ENCODE peak calls at places on chromosomes 12 and 14, in six cellular contexts. One of them, this sample, is unnamed.
A peak's percentile ranks its signal among the peaks of the same experiment; 100 is the strongest.

GRCh38 chr12:110135012-110135411 is 10.9 kb downstream of the IFT81 start:
- DNase-seq in lung: no peak
- DNase-seq in transverse colon: no peak
- DNase-seq in HFFc6: peak; percentile 60
- DNase-seq in cardiac muscle cell: peak; percentile 8
- DNase-seq in ascending aorta: no peak
- DNase-seq in this sample: no peak

GRCh38 chr12:26268841-26269553 is 73.6 kb downstream of the SSPN start:
- DNase-seq in ascending aorta: no peak
- DNase-seq in cardiac muscle cell: no peak
- DNase-seq in lung: no peak
- DNase-seq in HFFc6: no peak
- DNase-seq in transverse colon: no peak
- DNase-seq in this sample: no peak

GRCh38 chr12:71691504-71692129 is 5.7 kb downstream of the TMEM19 start:
- DNase-seq in HFFc6: no peak
- DNase-seq in lung: no peak
- DNase-seq in cardiac muscle cell: no peak
- DNase-seq in transverse colon: peak; percentile 37
- DNase-seq in ascending aorta: no peak
- DNase-seq in this sample: no peak

GRCh38 chr14:102930138-102930752 is 7.8 kb downstream of the AMN start:
- DNase-seq in lung: no peak
- DNase-seq in HFFc6: no peak
- DNase-seq in ascending aorta: no peak
- DNase-seq in cardiac muscle cell: peak; percentile 48
- DNase-seq in transverse colon: peak; percentile 39
- DNase-seq in this sample: no peak

GRCh38 chr14:96245710-96246534 is 10.1 kb upstream of the BDKRB1 start:
- DNase-seq in cardiac muscle cell: no peak
- DNase-seq in HFFc6: peak; percentile 33
- DNase-seq in ascending aorta: no peak
- DNase-seq in lung: no peak
- DNase-seq in transverse colon: no peak
- DNase-seq in this sample: no peak

GRCh38 chr14:91048676-91049075 is 11.8 kb downstream of the RPS6KA5 start:
- DNase-seq in ascending aorta: no peak
- DNase-seq in HFFc6: no peak
- DNase-seq in lung: no peak
- DNase-seq in transverse colon: no peak
- DNase-seq in cardiac muscle cell: no peak
- DNase-seq in this sample: no peak

GRCh38 chr12:119075918-119076317 is 94.6 kb downstream of the SRRM4 start:
- DNase-seq in ascending aorta: no peak
- DNase-seq in lung: no peak
- DNase-seq in transverse colon: no peak
- DNase-seq in HFFc6: no peak
- DNase-seq in cardiac muscle cell: no peak
- DNase-seq in this sample: no peak

GRCh38 chr12:27338473-27338872 is 5.8 kb downstream of the BMAL2 start:
- DNase-seq in ascending aorta: no peak
- DNase-seq in cardiac muscle cell: no peak
- DNase-seq in lung: no peak
- DNase-seq in HFFc6: no peak
- DNase-seq in transverse colon: no peak
- DNase-seq in this sample: no peak

GRCh38 chr12:102298022-102298421 is 100.4 kb upstream of the PMCH start:
- DNase-seq in ascending aorta: no peak
- DNase-seq in HFFc6: peak; percentile 75
- DNase-seq in transverse colon: no peak
- DNase-seq in lung: no peak
- DNase-seq in cardiac muscle cell: no peak
- DNase-seq in this sample: no peak

GRCh38 chr14:61330511-61330910 is 9.1 kb downstream of the PRKCH start:
- DNase-seq in transverse colon: no peak
- DNase-seq in ascending aorta: no peak
- DNase-seq in HFFc6: no peak
- DNase-seq in lung: no peak
- DNase-seq in cardiac muscle cell: no peak
- DNase-seq in this sample: no peak

GRCh38 chr14:91331761-91332447 is 85.7 kb downstream of the CCDC88C start:
- DNase-seq in HFFc6: no peak
- DNase-seq in lung: peak; percentile 54
- DNase-seq in transverse colon: peak; percentile 41
- DNase-seq in cardiac muscle cell: no peak
- DNase-seq in ascending aorta: no peak
- DNase-seq in this sample: no peak

GRCh38 chr12:116735951-116736599 is 1.8 kb downstream of the SPRING1 start:
- DNase-seq in cardiac muscle cell: no peak
- DNase-seq in transverse colon: peak; percentile 43
- DNase-seq in lung: peak; percentile 67
- DNase-seq in ascending aorta: no peak
- DNase-seq in HFFc6: no peak
- DNase-seq in this sample: no peak

GRCh38 chr12:73973486-73973885 is 564.1 kb upstream of the ATXN7L3B start:
- DNase-seq in lung: no peak
- DNase-seq in HFFc6: no peak
- DNase-seq in cardiac muscle cell: peak; percentile 8
- DNase-seq in transverse colon: no peak
- DNase-seq in ascending aorta: no peak
- DNase-seq in this sample: no peak

This sample was measured in sciatic nerve.